ENCODE peak calls at places on chromosome 22, in eight cellular contexts. G is pancreas; X is right cardiac atrium; N is SHP77; R is activated gamma-delta T cell treated with anti-CD3 and anti-CD28 coated beads, Interleukin-2, amount 50 U/mL, for 16 hours; P is NCI-H774; F is A549; H is transverse colon. Q is an unnamed sample.

GRCh38 chr22:23302171-23303002 is 122.1 kb downstream of the BCR start:
- DNase-seq in G (no peak), X (no peak), N (no peak), R (no peak), P (no peak), F (no peak), H (no peak), Q (no peak)

GRCh38 chr22:32920032-32920628 is 118.6 kb downstream of the TIMP3 start:
- DNase-seq in G (no peak), X (peak; percentile 75), N (no peak), R (no peak), P (no peak), F (no peak), H (peak; percentile 38), Q (no peak)

GRCh38 chr22:42438293-42438650 is 6.1 kb upstream of the NFAM1 start:
- DNase-seq in G (no peak), X (no peak), N (no peak), R (no peak), P (no peak), F (no peak), H (no peak), Q (no peak)

GRCh38 chr22:29306175-29306829 is at the start of gene GAS2L1:
- DNase-seq in G (peak; percentile 85), X (peak; percentile 89), N (peak; percentile 64), R (no peak), P (peak; percentile 20), F (peak; percentile 86), H (peak; percentile 89), Q (peak; percentile 81)

GRCh38 chr22:27656970-27657369 is 144.6 kb downstream of the MN1 start:
- DNase-seq in G (no peak), X (no peak), N (no peak), R (no peak), P (no peak), F (no peak), H (no peak), Q (no peak)

GRCh38 chr22:16966251-16966650 is 41.8 kb downstream of the GAB4 start:
- DNase-seq in G (no peak), X (no peak), N (no peak), R (no peak), P (no peak), F (no peak), H (no peak), Q (no peak)

GRCh38 chr22:46453006-46453828 is 84.2 kb downstream of the CELSR1 start:
- DNase-seq in G (peak; percentile 45), X (no peak), N (no peak), R (no peak), P (no peak), F (no peak), H (no peak), Q (peak; percentile 85)

GRCh38 chr22:43060213-43060612 is 29.0 kb downstream of the TTLL1 start:
- DNase-seq in G (peak; percentile 51), X (no peak), N (peak; percentile 18), R (no peak), P (no peak), F (no peak), H (peak; percentile 54), Q (peak; percentile 30)

GRCh38 chr22:24177045-24177444 is 4.2 kb upstream of the SUSD2 start:
- DNase-seq in G (no peak), X (no peak), N (no peak), R (no peak), P (no peak), F (no peak), H (no peak), Q (no peak)

GRCh38 chr22:40534379-40535188 is 101.9 kb downstream of the MRTFA start:
- DNase-seq in G (no peak), X (no peak), N (no peak), R (no peak), P (no peak), F (no peak), H (no peak), Q (no peak)

GRCh38 chr22:23196165-23196564 is 15.9 kb downstream of the BCR start:
- DNase-seq in G (no peak), X (no peak), N (no peak), R (no peak), P (no peak), F (no peak), H (no peak), Q (no peak)

GRCh38 chr22:36405221-36405631 is 17.5 kb upstream of the MYH9 start:
- DNase-seq in G (no peak), X (no peak), N (no peak), R (no peak), P (no peak), F (no peak), H (no peak), Q (no peak)

GRCh38 chr22:49953680-49954344 is 6.8 kb upstream of the PIM3 start:
- DNase-seq in G (peak; percentile 68), X (peak; percentile 23), N (no peak), R (no peak), P (no peak), F (no peak), H (no peak), Q (no peak)

GRCh38 chr22:47210686-47211085 is 448.2 kb downstream of the TBC1D22A start:
- DNase-seq in G (no peak), X (no peak), N (no peak), R (no peak), P (no peak), F (no peak), H (no peak), Q (peak; percentile 8)

GRCh38 chr22:35736166-35736565 is 18.5 kb downstream of the APOL5 start:
- DNase-seq in G (no peak), X (no peak), N (no peak), R (no peak), P (no peak), F (no peak), H (no peak), Q (no peak)

GRCh38 chr22:28706845-28707244 is 27.2 kb upstream of the TTC28 start:
- DNase-seq in G (no peak), X (no peak), N (no peak), R (no peak), P (no peak), F (no peak), H (no peak), Q (no peak)

GRCh38 chr22:47564651-47565050 is 802.2 kb downstream of the TBC1D22A start:
- DNase-seq in G (no peak), X (no peak), N (peak; percentile 86), R (no peak), P (no peak), F (no peak), H (no peak), Q (no peak)